ENCODE peak calls at places on chromosomes 4 and X, in five cellular contexts. Z is psoas muscle, B is BJ, W is glutamatergic neuron, S is H9. L is an unnamed sample.

GRCh38 chr4:44162538-44163270 is 285.9 kb downstream of the KCTD8 start:
- DNase-seq in B (no peak), W (no peak), Z (no peak), S (no peak), L (no peak)

GRCh38 chr4:1750381-1751154 is 29.2 kb downstream of the TACC3 start:
- DNase-seq in W (no peak), Z (no peak), B (no peak), S (no peak), L (no peak)

GRCh38 chrX:83508006-83508405 is at the start of gene POU3F4:
- DNase-seq in S (peak), B (no peak), Z (peak), W (peak), L (peak)

GRCh38 chr4:48290146-48290772 is 20.6 kb upstream of the TEC start:
- DNase-seq in S (no peak), B (no peak), W (no peak), Z (no peak), L (no peak)

GRCh38 chr4:98929341-98930267 is 671 bp upstream of the EIF4E start:
- DNase-seq in Z (peak), S (no peak), B (peak), W (peak), L (no peak)

GRCh38 chr4:39233783-39234182 is 51.5 kb downstream of the WDR19 start:
- DNase-seq in S (no peak), Z (no peak), B (no peak), W (no peak), L (no peak)

GRCh38 chrX:15512401-15512965 is 11.9 kb downstream of the BMX start:
- DNase-seq in Z (no peak), W (no peak), S (no peak), B (no peak), L (no peak)

GRCh38 chrX:29542147-29542546 is 673.2 kb upstream of the MAGEB2 start:
- DNase-seq in S (no peak), W (no peak), Z (no peak), B (no peak), L (no peak)

GRCh38 chr4:182578402-182578801 is 335.2 kb downstream of the TENM3 start:
- DNase-seq in W (no peak), B (peak), S (no peak), Z (no peak), L (no peak)

GRCh38 chr4:76943129-76943620 is 6.4 kb upstream of the SEPTIN11 start:
- DNase-seq in W (no peak), Z (no peak), B (no peak), S (no peak), L (no peak)

GRCh38 chrX:39762266-39762841 is 335.4 kb downstream of the BCOR start:
- DNase-seq in W (no peak), Z (no peak), S (no peak), B (no peak), L (no peak)

DNA sequence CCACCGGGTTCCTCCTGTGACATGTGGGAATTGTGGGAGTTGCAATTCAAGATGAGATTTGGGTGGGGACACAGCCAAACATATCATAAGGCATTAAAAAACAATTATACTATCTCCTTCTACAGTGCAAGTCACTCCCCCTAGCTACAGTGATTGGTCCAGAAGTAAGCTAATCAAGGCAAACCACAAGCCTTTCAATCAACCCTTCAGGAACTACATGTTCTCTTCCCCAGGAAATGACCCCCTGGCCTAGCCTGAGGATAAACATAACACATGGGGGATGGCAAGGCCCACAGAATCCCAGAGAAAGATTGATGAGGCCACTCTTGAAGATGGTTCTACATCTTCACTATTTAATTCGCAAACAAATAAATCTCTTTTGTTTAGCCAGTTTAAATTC is 25.2 kb upstream of the FAM241A start:
- DNase-seq in B (no peak), Z (no peak), W (no peak), S (no peak), L (no peak)
- TF ChIP-seq CTCF in B (no peak), Z (no peak), W (no peak), S (no peak), L (no peak)

DNA sequence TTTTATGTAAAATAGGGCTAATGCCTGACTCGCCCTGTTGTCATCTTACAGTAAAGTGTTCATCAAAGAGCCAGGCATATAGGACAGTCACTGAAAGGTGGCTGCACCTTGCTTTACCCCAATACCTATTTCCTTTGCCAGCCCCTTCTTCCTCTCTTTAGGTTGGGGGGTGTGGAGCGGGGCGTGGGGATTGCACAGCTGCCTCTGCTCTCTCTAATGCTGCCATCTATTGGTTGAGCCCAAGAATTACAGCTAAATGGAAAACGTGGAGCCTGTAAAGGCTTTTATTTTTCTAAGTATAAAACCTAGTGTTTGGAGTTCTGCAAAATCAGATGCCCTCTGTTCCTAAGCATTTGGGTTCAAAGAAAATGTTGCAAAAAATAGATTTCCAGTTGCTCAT is 47.7 kb downstream of the ATG4A start:
- DNase-seq in B (no peak), Z (no peak), W (no peak), S (peak), L (no peak)
- TF ChIP-seq CTCF in B (peak), Z (peak), W (peak), S (peak), L (peak)

GRCh38 chr4:93201471-93201870 is 627.1 kb upstream of the ATOH1 start:
- DNase-seq in B (no peak), S (no peak), Z (no peak), W (no peak), L (no peak)

GRCh38 chr4:93203708-93204107 is 624.8 kb upstream of the ATOH1 start:
- DNase-seq in W (no peak), B (no peak), Z (no peak), S (peak), L (no peak)

DNA sequence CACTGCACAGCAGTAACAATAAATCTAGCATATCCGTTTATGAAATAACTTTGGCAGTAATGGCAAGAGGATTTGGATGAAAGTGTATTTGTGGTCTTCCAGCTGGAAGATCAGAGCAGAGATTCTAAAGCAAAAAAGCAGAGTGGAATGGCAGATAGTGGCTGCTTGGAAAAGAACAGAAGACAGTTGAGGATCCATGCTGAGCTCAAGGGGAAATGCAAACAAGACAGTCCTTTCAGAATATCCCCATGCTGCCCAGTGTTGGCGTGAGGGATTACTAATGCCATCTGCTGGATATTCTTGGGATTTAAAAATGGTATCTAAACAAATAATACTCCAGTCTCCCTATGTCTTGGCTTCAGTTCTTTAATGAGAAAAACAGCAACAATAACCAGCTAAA is 629.1 kb upstream of the ATOH1 start:
- DNase-seq in Z (no peak), W (no peak), S (peak), B (no peak), L (peak)
- TF ChIP-seq CTCF in Z (peak), W (peak), S (peak), B (peak), L (peak)

GRCh38 chr4:126603851-126604250 is 1028.9 kb upstream of the INTU start:
- DNase-seq in S (no peak), B (no peak), Z (no peak), W (no peak), L (no peak)

GRCh38 chr4:126603210-126603609 is 1029.5 kb upstream of the INTU start:
- DNase-seq in Z (no peak), S (no peak), B (no peak), W (no peak), L (no peak)

GRCh38 chr4:126604273-126604867 is 1028.4 kb upstream of the INTU start:
- DNase-seq in B (no peak), Z (no peak), W (peak), S (no peak), L (peak)
- TF ChIP-seq CTCF in B (peak), Z (peak), W (peak), S (peak), L (peak)

DNA sequence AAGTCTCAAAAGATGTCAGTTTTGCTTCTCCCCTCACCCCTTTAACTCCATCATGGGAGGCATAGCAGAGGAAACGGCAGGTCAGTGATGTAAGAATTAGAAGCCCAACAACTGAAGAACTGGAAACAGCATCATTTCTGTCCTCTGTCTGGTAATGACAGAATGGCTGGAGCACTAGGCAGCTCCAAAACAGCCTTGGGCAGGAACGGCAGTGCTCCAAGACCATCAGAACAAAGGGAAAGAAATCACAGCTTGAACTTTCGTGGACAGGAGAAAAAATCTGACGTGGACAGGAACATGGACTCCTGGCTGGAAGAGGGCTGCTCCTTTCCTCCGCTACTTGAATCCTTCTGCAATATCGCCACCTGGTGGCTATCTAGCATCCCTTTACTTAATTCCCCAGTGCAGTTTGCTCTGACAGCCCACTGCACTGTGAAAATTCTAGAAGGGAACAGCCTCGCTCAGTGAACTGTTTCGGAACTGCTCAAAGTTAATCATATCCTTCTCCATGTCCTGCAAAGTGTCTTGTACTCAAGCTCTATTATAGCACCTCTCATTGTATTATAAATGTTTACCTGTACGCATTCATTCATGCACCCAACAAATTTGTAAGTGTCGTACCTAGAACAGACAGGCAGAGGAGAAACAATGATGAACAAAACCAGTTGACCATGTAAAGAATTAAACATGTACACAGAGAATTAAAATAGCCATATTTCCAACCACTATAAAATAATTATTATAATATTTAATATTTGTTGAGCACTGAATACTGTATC is 20.4 kb downstream of the SLC25A53 start:
- DNase-seq in W (peak), S (peak), B (no peak), Z (peak), L (peak)
- TF ChIP-seq CTCF in W (peak), S (peak), B (peak), Z (peak), L (peak)

GRCh38 chrX:151488677-151489076 is 74.8 kb upstream of the PASD1 start:
- DNase-seq in W (no peak), Z (no peak), B (no peak), S (peak), L (no peak)
- TF ChIP-seq CTCF in W (no peak), Z (no peak), B (peak), S (peak), L (peak)

GRCh38 chrX:63128509-63128908 is 222.6 kb downstream of the SPIN4 start:
- DNase-seq in W (peak), B (no peak), Z (no peak), S (no peak), L (no peak)
- TF ChIP-seq CTCF in W (peak), B (peak), Z (peak), S (peak), L (peak)